ENCODE peak calls at places on chromosomes 1 and 21, in nine cellular contexts. V is NCI-H510A; M is mesendoderm; F is GM12865; P is stromal cell of bone marrow; N is NCI-H1105 treated with DMSO at 0.1 percent for 48 hours; J is activated CD4-positive, alpha-beta T cell treated with anti-CD3 and anti-CD28 coated beads for 1 hour; W is B cell; G is stimulated activated CD4-positive, alpha-beta T cell treated with anti-CD3 and anti-CD28 coated beads, Interleukin-2, amount 100 ng/mL, for 48 hours. T is an unnamed sample.

GRCh38 chr21:39386194-39386593 is 37.3 kb upstream of the HMGN1 start:
- DNase-seq in V (no peak), M (no peak), F (no peak), P (no peak), N (peak), J (no peak), W (no peak), G (no peak), T (no peak)

GRCh38 chr1:48761411-48761810 is 15.3 kb downstream of the BEND5 start:
- DNase-seq in V (no peak), M (no peak), F (no peak), P (peak), N (no peak), J (no peak), W (no peak), G (no peak), T (no peak)

GRCh38 chr1:36123357-36123756 is 1.7 kb downstream of the COL8A2 start:
- DNase-seq in V (no peak), M (no peak), F (peak), P (no peak), N (no peak), J (no peak), W (peak), G (no peak), T (peak)

GRCh38 chr1:204431310-204432184 is 19.9 kb upstream of the PPP1R15B start:
- DNase-seq in V (peak), M (peak), F (peak), P (no peak), N (peak), J (peak), W (peak), G (peak), T (peak)

GRCh38 chr1:22747021-22747734 is 36.5 kb downstream of the EPHB2 start:
- DNase-seq in V (no peak), M (no peak), F (no peak), P (no peak), N (no peak), J (no peak), W (no peak), G (no peak), T (no peak)

GRCh38 chr1:200302192-200302892 is 107.5 kb downstream of the ZNF281 start:
- DNase-seq in V (no peak), M (peak), F (peak), P (no peak), N (peak), J (peak), W (peak), G (peak), T (peak)

GRCh38 chr1:36248250-36248894 is 24.1 kb downstream of the THRAP3 start:
- DNase-seq in V (no peak), M (peak), F (no peak), P (peak), N (no peak), J (no peak), W (no peak), G (no peak), T (no peak)

GRCh38 chr21:26655466-26655865 is 82.4 kb upstream of the CYYR1 start:
- DNase-seq in V (no peak), M (no peak), F (no peak), P (no peak), N (no peak), J (no peak), W (no peak), G (no peak), T (no peak)

GRCh38 chr1:54805466-54805865 is 4.3 kb upstream of the TTC22 start:
- DNase-seq in V (no peak), M (no peak), F (no peak), P (no peak), N (no peak), J (no peak), W (no peak), G (no peak), T (no peak)

GRCh38 chr1:30787856-30788495 is 30.4 kb upstream of the LAPTM5 start:
- DNase-seq in V (no peak), M (no peak), F (no peak), P (no peak), N (no peak), J (no peak), W (no peak), G (no peak), T (no peak)

GRCh38 chr1:79259390-79260336 is 253.1 kb upstream of the ADGRL4 start:
- DNase-seq in V (no peak), M (peak), F (peak), P (peak), N (peak), J (no peak), W (no peak), G (no peak), T (no peak)

GRCh38 chr1:161119379-161120061 is 1.6 kb downstream of the NIT1 start:
- DNase-seq in V (no peak), M (peak), F (peak), P (peak), N (no peak), J (peak), W (peak), G (peak), T (peak)

GRCh38 chr1:201475121-201475520 is 6.1 kb upstream of the PHLDA3 start:
- DNase-seq in V (no peak), M (no peak), F (no peak), P (no peak), N (no peak), J (no peak), W (no peak), G (no peak), T (no peak)

GRCh38 chr1:115198938-115199337 is 109.6 kb upstream of the TSPAN2 start:
- DNase-seq in V (no peak), M (no peak), F (no peak), P (no peak), N (peak), J (no peak), W (no peak), G (no peak), T (no peak)

GRCh38 chr1:8062861-8063260 is 36.8 kb upstream of the ERRFI1 start:
- DNase-seq in V (no peak), M (no peak), F (no peak), P (no peak), N (no peak), J (no peak), W (no peak), G (no peak), T (no peak)

GRCh38 chr1:186082235-186082937 is 292.7 kb downstream of the TPR start:
- DNase-seq in V (peak), M (peak), F (peak), P (peak), N (peak), J (no peak), W (peak), G (peak), T (peak)